ENCODE peak calls at places on chromosomes 2 and 18, in four cellular contexts. Q is GM12878, L is IMR-90, W is endothelial cell of umbilical vein. G is an unnamed sample.

GRCh38 chr2:112143150-112143549 is 5.0 kb downstream of the FBLN7 start:
- DNase-seq in Q (no peak), L (no peak), W (no peak), G (no peak)

GRCh38 chr2:68287580-68288441 is 31.9 kb downstream of the CNRIP1 start:
- DNase-seq in Q (no peak), L (peak), W (peak), G (peak)

GRCh38 chr2:120398961-120399888 is 53.3 kb downstream of the INHBB start:
- DNase-seq in Q (no peak), L (no peak), W (no peak), G (no peak)

GRCh38 chr2:190835303-190835930 is 45.2 kb upstream of the GLS start:
- DNase-seq in Q (no peak), L (peak), W (peak), G (no peak)

GRCh38 chr2:172103471-172104292 is 982 bp upstream of the DLX2 start:
- DNase-seq in Q (peak), L (peak), W (peak), G (peak)

GRCh38 chr2:72794572-72794971 is 31.3 kb downstream of the EXOC6B start:
- DNase-seq in Q (no peak), L (peak), W (peak), G (no peak)

GRCh38 chr2:67221266-67221665 is 175.9 kb upstream of the ETAA1 start:
- DNase-seq in Q (no peak), L (peak), W (no peak), G (no peak)

GRCh38 chr18:67467188-67467587 is 49.3 kb downstream of the DSEL start:
- DNase-seq in Q (no peak), L (no peak), W (no peak), G (no peak)

GRCh38 chr2:170820647-170821630 is 4.3 kb downstream of the GAD1 start:
- DNase-seq in Q (no peak), L (no peak), W (no peak), G (peak)

GRCh38 chr2:28250006-28250405 is 142.7 kb upstream of the FOSL2 start:
- DNase-seq in Q (no peak), L (peak), W (no peak), G (no peak)

GRCh38 chr2:41927581-41928260 is 120.1 kb upstream of the PKDCC start:
- DNase-seq in Q (no peak), L (no peak), W (no peak), G (no peak)

GRCh38 chr2:2668681-2669265 is 337.7 kb upstream of the MYT1L start:
- DNase-seq in Q (no peak), L (no peak), W (no peak), G (no peak)

GRCh38 chr2:218832520-218832919 is 917 bp upstream of the PRKAG3 start:
- DNase-seq in Q (no peak), L (no peak), W (peak), G (no peak)

GRCh38 chr2:88739985-88740600 is 48.6 kb downstream of the RPIA start:
- DNase-seq in Q (peak), L (peak), W (peak), G (peak)

GRCh38 chr2:66434679-66435548 is at the start of gene MEIS1:
- DNase-seq in Q (no peak), L (peak), W (peak), G (peak)

GRCh38 chr2:121213386-121213785 is 71.6 kb downstream of the TFCP2L1 start:
- DNase-seq in Q (no peak), L (no peak), W (no peak), G (no peak)

GRCh38 chr2:227472265-227473018 is 486 bp downstream of the AGFG1 start:
- DNase-seq in Q (no peak), L (no peak), W (peak), G (peak)

GRCh38 chr2:2579814-2580213 is 248.7 kb upstream of the MYT1L start:
- DNase-seq in Q (no peak), L (no peak), W (no peak), G (no peak)

GRCh38 chr2:207681431-207681830 is 30.0 kb upstream of the CCNYL1 start:
- DNase-seq in Q (no peak), L (no peak), W (no peak), G (no peak)

GRCh38 chr2:163247151-163247872 is 408.7 kb upstream of the KCNH7 start:
- DNase-seq in Q (no peak), L (no peak), W (no peak), G (no peak)

GRCh38 chr2:241678307-241678706 is 8.3 kb downstream of the DTYMK start:
- DNase-seq in Q (no peak), L (no peak), W (no peak), G (no peak)

GRCh38 chr2:241678784-241679540 is 7.7 kb downstream of the DTYMK start:
- DNase-seq in Q (no peak), L (no peak), W (no peak), G (no peak)

GRCh38 chr2:241677392-241677791 is 9.2 kb downstream of the DTYMK start:
- DNase-seq in Q (no peak), L (no peak), W (no peak), G (no peak)

GRCh38 chr2:241680044-241680443 is 6.6 kb downstream of the DTYMK start:
- DNase-seq in Q (no peak), L (no peak), W (no peak), G (no peak)

DNA sequence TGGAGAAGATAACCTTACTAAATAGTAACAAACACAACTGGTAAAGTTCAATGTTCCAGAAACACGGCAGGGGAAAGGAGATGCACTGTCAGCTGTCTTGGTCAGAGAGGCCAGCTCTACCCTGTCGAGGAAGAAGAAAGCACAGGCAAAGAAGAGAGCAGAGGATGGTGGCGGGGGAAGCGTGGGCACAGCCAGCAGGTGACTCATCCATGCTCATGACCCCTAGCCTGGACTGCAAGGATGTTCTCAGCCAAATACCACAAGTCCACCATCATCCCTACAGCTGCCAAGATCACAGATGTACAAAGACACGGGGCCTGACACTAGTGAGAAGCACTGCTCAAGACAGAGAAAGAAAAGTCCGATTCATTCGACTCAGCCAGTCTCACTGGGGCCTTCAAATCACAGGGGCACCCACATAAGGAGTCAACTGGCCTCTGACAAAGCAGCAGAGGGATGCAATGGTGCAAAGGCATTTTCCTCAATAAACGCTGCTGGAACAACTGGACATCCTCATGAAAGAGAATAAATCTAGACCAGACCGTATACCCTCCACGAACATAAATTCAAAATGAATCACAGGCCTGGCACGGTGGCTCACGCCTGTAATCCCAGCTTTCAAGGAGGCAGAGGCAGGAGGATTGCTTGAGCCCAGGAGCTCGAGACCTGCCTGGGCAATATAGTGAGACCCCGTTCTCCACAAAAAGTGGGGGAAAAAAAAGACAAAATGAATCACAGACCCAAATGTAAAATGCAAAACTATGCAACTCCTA is 5.6 kb downstream of the DTYMK start:
- DNase-seq in Q (no peak), L (peak), W (peak), G (no peak)
- TF ChIP-seq FOS in Q (no peak), L (peak), W (peak), G (no peak)

GRCh38 chr2:111042772-111043771 is 77.6 kb upstream of the BCL2L11 start:
- DNase-seq in Q (no peak), L (no peak), W (no peak), G (no peak)
- H3K9ac ChIP-seq in Q (no peak), L (no peak), W (no peak), G (no peak)

GRCh38 chr2:56127013-56127772 is 56.6 kb upstream of the CCDC85A start:
- DNase-seq in Q (no peak), L (no peak), W (no peak), G (no peak)

GRCh38 chr2:56127773-56128170 is 56.0 kb upstream of the CCDC85A start:
- DNase-seq in Q (no peak), L (no peak), W (no peak), G (no peak)

GRCh38 chr2:56130463-56131070 is 53.2 kb upstream of the CCDC85A start:
- DNase-seq in Q (no peak), L (peak), W (peak), G (peak)

GRCh38 chr2:56132138-56132537 is 51.7 kb upstream of the CCDC85A start:
- DNase-seq in Q (no peak), L (peak), W (peak), G (peak)

DNA sequence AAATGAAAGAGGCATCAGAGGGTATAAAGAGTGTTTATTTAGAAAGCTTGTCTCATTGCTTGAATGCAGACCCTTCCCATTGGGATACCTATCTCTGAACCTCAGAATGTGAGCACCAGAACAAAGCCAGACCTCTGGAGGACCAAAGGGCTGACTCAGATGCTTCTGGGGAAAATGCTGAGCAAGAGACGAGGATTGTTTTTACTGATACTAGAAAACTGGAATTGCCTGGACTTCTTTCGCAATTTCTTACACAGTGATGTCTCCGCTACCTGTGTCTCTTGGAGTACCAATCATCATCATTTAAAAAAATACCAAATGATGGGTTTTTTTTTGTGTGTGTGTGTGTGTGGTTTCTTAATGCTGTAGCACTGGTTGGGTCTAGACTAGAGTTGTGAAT is 55.6 kb upstream of the CCDC85A start:
- DNase-seq in Q (no peak), L (no peak), W (no peak), G (no peak)
- TF ChIP-seq FOS in Q (no peak), L (no peak), W (no peak), G (no peak)

GRCh38 chr2:200156140-200156858 is 150.2 kb upstream of the SPATS2L start:
- DNase-seq in Q (no peak), L (peak), W (peak), G (no peak)

GRCh38 chr2:200161458-200161857 is 145.0 kb upstream of the SPATS2L start:
- DNase-seq in Q (no peak), L (no peak), W (no peak), G (no peak)

GRCh38 chr2:200159829-200160781 is 146.4 kb upstream of the SPATS2L start:
- DNase-seq in Q (no peak), L (peak), W (no peak), G (no peak)

GRCh38 chr2:200159366-200159720 is 147.2 kb upstream of the SPATS2L start:
- DNase-seq in Q (no peak), L (peak), W (no peak), G (no peak)

GRCh38 chr2:200158586-200159365 is 147.7 kb upstream of the SPATS2L start:
- DNase-seq in Q (no peak), L (no peak), W (no peak), G (no peak)
- H3K9ac ChIP-seq in Q (no peak), L (no peak), W (no peak), G (no peak)

GRCh38 chr18:57439617-57439975 is 4.4 kb downstream of the ONECUT2 start:
- DNase-seq in Q (no peak), L (no peak), W (no peak), G (no peak)

GRCh38 chr18:57438669-57439616 is 3.8 kb downstream of the ONECUT2 start:
- DNase-seq in Q (no peak), L (no peak), W (no peak), G (no peak)

GRCh38 chr18:57437433-57437781 is 2.2 kb downstream of the ONECUT2 start:
- DNase-seq in Q (no peak), L (no peak), W (no peak), G (no peak)

GRCh38 chr18:57436965-57437333 is 1.8 kb downstream of the ONECUT2 start:
- DNase-seq in Q (no peak), L (no peak), W (no peak), G (no peak)

DNA sequence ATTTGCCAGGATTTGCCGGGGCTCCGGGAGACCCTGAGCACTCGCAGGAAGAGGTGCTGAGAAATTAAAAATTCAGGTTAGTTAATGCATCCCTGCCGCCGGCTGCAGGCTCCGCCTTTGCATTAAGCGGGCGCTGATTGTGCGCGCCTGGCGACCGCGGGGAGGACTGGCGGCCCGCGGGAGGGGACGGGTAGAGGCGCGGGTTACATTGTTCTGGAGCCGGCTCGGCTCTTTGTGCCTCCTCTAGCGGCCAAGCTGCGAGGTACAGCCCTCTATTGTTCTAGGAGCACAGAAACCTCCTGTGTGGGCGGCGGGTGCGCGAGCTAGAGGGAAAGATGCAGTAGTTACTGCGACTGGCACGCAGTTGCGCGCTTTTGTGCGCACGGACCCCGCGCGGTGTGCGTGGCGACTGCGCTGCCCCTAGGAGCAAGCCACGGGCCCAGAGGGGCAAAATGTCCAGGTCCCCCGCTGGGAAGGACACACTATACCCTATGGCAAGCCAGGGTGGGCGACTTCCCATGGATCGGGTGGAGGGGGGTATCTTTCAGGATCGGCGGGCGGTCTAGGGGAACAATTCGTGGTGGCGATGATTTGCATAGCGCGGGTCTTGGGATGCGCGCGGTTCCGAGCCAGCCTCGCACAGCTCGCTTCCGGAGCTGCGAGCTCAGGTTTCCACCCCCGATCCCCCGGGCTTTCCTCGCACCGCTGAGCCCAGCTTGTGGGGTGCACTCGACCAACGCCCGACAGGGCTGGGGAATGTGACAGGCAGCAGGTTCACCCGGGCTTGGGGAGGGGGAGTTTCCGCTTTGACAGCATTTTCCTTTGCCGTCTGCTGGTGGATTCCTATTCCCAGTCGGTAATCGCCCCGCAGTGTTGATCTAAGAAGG is 2.9 kb downstream of the ONECUT2 start:
- DNase-seq in Q (no peak), L (peak), W (peak), G (no peak)
- TF ChIP-seq FOS in Q (no peak), L (no peak), W (no peak), G (no peak)

G was measured in K562.